ENCODE peak calls at places on chromosome 19, in four cellular contexts. K, D, Q and J are unnamed samples.

GRCh38 chr19:28943651-28944050 is 269.3 kb downstream of the UQCRFS1 start:
- DNase-seq in K (no peak), D (no peak), Q (peak; percentile 29), J (no peak)

GRCh38 chr19:18995804-18996241 is 37.5 kb downstream of the SUGP2 start:
- DNase-seq in K (peak; percentile 94), D (no peak), Q (peak; percentile 67), J (peak; percentile 79)

GRCh38 chr19:9934132-9934950 is 2.0 kb downstream of the OLFM2 start:
- DNase-seq in K (peak; percentile 66), D (peak; percentile 69), Q (peak; percentile 86), J (peak; percentile 65)

GRCh38 chr19:51294211-51294976 is 17.1 kb upstream of the IGLON5 start:
- DNase-seq in K (no peak), D (no peak), Q (no peak), J (no peak)

GRCh38 chr19:55048446-55048845 is 10.4 kb upstream of the GP6 start:
- DNase-seq in K (no peak), D (no peak), Q (no peak), J (no peak)

GRCh38 chr19:3162418-3163229 is 15.9 kb upstream of the S1PR4 start:
- DNase-seq in K (no peak), D (no peak), Q (peak; percentile 74), J (peak; percentile 54)

GRCh38 chr19:50657672-50658437 is 8.6 kb downstream of the C19orf81 start:
- DNase-seq in K (peak; percentile 86), D (peak; percentile 52), Q (peak; percentile 96), J (peak; percentile 92)

GRCh38 chr19:20287070-20287469 is 120.1 kb downstream of the ZNF486 start:
- DNase-seq in K (no peak), D (no peak), Q (no peak), J (no peak)

GRCh38 chr19:4524808-4525562 is 6.7 kb upstream of the PLIN4 start:
- DNase-seq in K (peak; percentile 43), D (peak; percentile 54), Q (peak; percentile 73), J (peak; percentile 84)

GRCh38 chr19:3055741-3056453 is 6.4 kb downstream of the TLE5 start:
- DNase-seq in K (no peak), D (no peak), Q (peak; percentile 62), J (no peak)

GRCh38 chr19:19403373-19403901 is 2.0 kb upstream of the GATAD2A start:
- DNase-seq in K (peak; percentile 31), D (no peak), Q (no peak), J (no peak)

GRCh38 chr19:341386-342127 is 3.0 kb downstream of the MIER2 start:
- DNase-seq in K (no peak), D (no peak), Q (no peak), J (no peak)
- H3K9me3 ChIP-seq in K (no peaks in the 10 kb centered on the region), D (no peaks in the 10 kb centered on the region), Q (peaks cover 8% of the 10 kb centered on the region), J (peaks cover 14% of the 10 kb centered on the region)

GRCh38 chr19:42172261-42172660 is 40.0 kb upstream of the POU2F2 start:
- DNase-seq in K (no peak), D (no peak), Q (no peak), J (no peak)
- H3K4me3 ChIP-seq in K (no peak overlapping the region), D (no peak overlapping the region), Q (no peak overlapping the region), J (no peak overlapping the region)

GRCh38 chr19:41222240-41222639 is 3.2 kb downstream of the AXL start:
- DNase-seq in K (no peak), D (no peak), Q (no peak), J (no peak)
- H3K4me1 ChIP-seq in K (peaks cover 52% of the 10 kb centered on the region), D (peaks cover 18% of the 10 kb centered on the region), Q (peaks cover 33% of the 10 kb centered on the region), J (peaks cover 13% of the 10 kb centered on the region)

DNA sequence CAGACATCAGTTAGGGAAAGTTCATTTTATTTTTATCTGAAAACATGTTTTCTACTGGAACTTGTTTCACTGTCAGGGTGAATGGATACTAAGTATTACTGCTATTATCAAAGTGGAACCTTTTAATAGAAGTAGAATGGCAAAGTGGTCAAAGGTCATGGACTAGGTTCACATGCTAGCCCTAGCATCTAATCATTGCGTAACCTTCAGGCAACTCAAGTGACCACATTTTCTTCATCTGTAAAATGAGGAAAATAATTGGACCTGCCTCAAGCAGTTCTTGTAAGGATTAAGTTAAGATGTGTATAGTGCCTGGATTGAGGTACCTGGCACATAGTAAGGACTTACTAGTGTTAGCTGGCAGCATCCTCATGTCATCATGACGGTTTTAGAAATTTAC is 5.0 kb downstream of the ZFP28 start:
- DNase-seq in K (no peak), D (no peak), Q (no peak), J (no peak)
- H3K9me3 ChIP-seq in K (no peaks in the 10 kb centered on the region), D (peaks cover 70% of the 10 kb centered on the region), Q (no peaks in the 10 kb centered on the region), J (peaks cover 3% of the 10 kb centered on the region)

DNA sequence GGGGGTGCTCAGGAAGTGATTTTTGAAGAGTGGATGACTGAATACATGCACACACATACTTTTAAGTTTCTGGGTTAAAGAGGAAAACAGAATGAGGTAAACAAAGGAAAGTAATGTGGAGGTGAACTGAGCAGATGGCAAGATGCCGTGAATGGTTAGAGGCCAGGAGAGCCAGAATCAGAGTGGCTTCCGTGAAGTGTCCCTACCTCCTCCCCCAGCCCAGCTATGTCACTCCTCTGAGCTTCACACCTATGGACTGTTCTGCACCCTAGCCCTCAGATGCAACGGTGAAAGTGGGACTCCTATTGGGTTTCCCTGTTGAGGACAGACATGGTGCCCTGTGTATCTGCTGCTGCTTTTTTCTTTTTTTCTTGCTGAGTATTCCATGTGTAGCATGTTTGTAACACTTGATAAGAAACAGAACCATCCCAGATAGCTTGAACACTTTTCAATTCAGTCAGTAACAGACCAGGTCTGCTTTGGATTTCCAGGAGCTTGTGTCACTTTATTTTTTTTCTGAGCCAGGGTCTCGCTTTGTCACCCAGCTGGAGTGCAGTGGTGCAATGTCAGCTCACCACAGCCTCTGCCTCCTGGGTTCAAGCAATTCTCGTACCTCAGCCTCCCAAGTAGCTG is 43.9 kb downstream of the BBC3 start:
- DNase-seq in K (no peak), D (no peak), Q (no peak), J (no peak)
- H3K4me3 ChIP-seq in K (no peak overlapping the region), D (peak overlapping the region; percentile 47), Q (no peak overlapping the region), J (no peak overlapping the region)